ENCODE peak calls at places on chromosomes 12 and 14, in ten cellular contexts. S, G, O, L, W, N, E, F, X and V are unnamed samples.

GRCh38 chr14:70721542-70721941 is 79.8 kb downstream of the TTC9 start:
- DNase-seq in S (no peak), G (no peak), O (no peak), L (peak), W (peak), N (no peak), E (no peak), F (no peak), X (no peak), V (no peak)

GRCh38 chr12:5123921-5124320 is 80.2 kb downstream of the KCNA5 start:
- DNase-seq in S (no peak), G (no peak), O (no peak), L (peak), W (peak), N (no peak), E (no peak), F (no peak), X (no peak), V (no peak)

GRCh38 chr12:124327362-124328043 is 32.6 kb downstream of the RFLNA start:
- DNase-seq in S (no peak), G (no peak), O (no peak), L (no peak), W (no peak), N (no peak), E (no peak), F (no peak), X (no peak), V (no peak)

GRCh38 chr12:122841544-122842321 is 6.5 kb downstream of the HIP1R start:
- DNase-seq in S (no peak), G (no peak), O (no peak), L (peak), W (peak), N (no peak), E (no peak), F (no peak), X (peak), V (no peak)

GRCh38 chr12:114399664-114400211 is 6.2 kb downstream of the TBX5 start:
- DNase-seq in S (no peak), G (no peak), O (peak), L (peak), W (no peak), N (no peak), E (no peak), F (no peak), X (peak), V (no peak)

GRCh38 chr12:113065126-113066007 is 8.8 kb downstream of the DTX1 start:
- DNase-seq in S (no peak), G (no peak), O (no peak), L (no peak), W (no peak), N (no peak), E (peak), F (peak), X (no peak), V (peak)

GRCh38 chr12:131592972-131593371 is 117.9 kb upstream of the SFSWAP start:
- DNase-seq in S (no peak), G (no peak), O (no peak), L (no peak), W (no peak), N (no peak), E (no peak), F (peak), X (no peak), V (no peak)

GRCh38 chr12:94710933-94711332 is 60.6 kb upstream of the TMCC3 start:
- DNase-seq in S (no peak), G (no peak), O (peak), L (peak), W (peak), N (no peak), E (peak), F (peak), X (no peak), V (peak)

GRCh38 chr12:3680919-3681594 is 71.9 kb downstream of the CRACR2A start:
- DNase-seq in S (no peak), G (no peak), O (no peak), L (no peak), W (peak), N (no peak), E (no peak), F (no peak), X (peak), V (no peak)

GRCh38 chr12:78260976-78261375 is 430.3 kb downstream of the NAV3 start:
- DNase-seq in S (no peak), G (no peak), O (no peak), L (no peak), W (no peak), N (no peak), E (no peak), F (no peak), X (no peak), V (no peak)

GRCh38 chr12:117072106-117072505 is 27.1 kb downstream of the TESC start:
- DNase-seq in S (no peak), G (no peak), O (no peak), L (no peak), W (no peak), N (no peak), E (no peak), F (peak), X (no peak), V (no peak)

GRCh38 chr14:39267592-39268112 is 33.9 kb downstream of the MIA2 start:
- DNase-seq in S (no peak), G (peak), O (no peak), L (no peak), W (peak), N (no peak), E (no peak), F (no peak), X (no peak), V (peak)

GRCh38 chr14:92460541-92460915 is 53.1 kb upstream of the RIN3 start:
- DNase-seq in S (no peak), G (no peak), O (no peak), L (no peak), W (no peak), N (no peak), E (no peak), F (no peak), X (no peak), V (no peak)

GRCh38 chr12:107917912-107918800 is 143.7 kb downstream of the ASCL4 start:
- DNase-seq in S (no peak), G (no peak), O (peak), L (peak), W (peak), N (no peak), E (peak), F (peak), X (peak), V (peak)

GRCh38 chr12:132276066-132276719 is 53.2 kb downstream of the GALNT9 start:
- DNase-seq in S (no peak), G (no peak), O (no peak), L (no peak), W (no peak), N (no peak), E (no peak), F (no peak), X (no peak), V (no peak)